ENCODE peak calls at places on chromosomes 4 and X, in ten cellular contexts. One of them, this sample, is unnamed. For H3K27me3, the result is how much of the 10 kb centered on the place peaks cover.

GRCh38 chr4:39621582-39621981 is 17.1 kb downstream of the SMIM14 start:
- DNase-seq in mammary epithelial cell: peak
- DNase-seq in astrocyte: peak
- DNase-seq in NT2/D1: no peak
- DNase-seq in HepG2: peak
- DNase-seq in MM.1S: no peak
- DNase-seq in GM12878: no peak
- DNase-seq in GM23248: peak
- DNase-seq in IMR-90: peak
- DNase-seq in endothelial cell of umbilical vein: peak
- DNase-seq in this sample: peak

GRCh38 chr4:13907255-13907751 is 279.8 kb upstream of the BOD1L1 start:
- DNase-seq in NT2/D1: no peak
- DNase-seq in endothelial cell of umbilical vein: peak
- DNase-seq in astrocyte: peak
- DNase-seq in MM.1S: peak
- DNase-seq in IMR-90: peak
- DNase-seq in HepG2: peak
- DNase-seq in GM12878: no peak
- DNase-seq in mammary epithelial cell: peak
- DNase-seq in GM23248: peak
- DNase-seq in this sample: peak

GRCh38 chr4:11074581-11075241 is 354.0 kb downstream of the HS3ST1 start:
- DNase-seq in IMR-90: no peak
- DNase-seq in mammary epithelial cell: no peak
- DNase-seq in MM.1S: no peak
- DNase-seq in GM12878: no peak
- DNase-seq in HepG2: no peak
- DNase-seq in NT2/D1: no peak
- DNase-seq in GM23248: no peak
- DNase-seq in astrocyte: no peak
- DNase-seq in endothelial cell of umbilical vein: no peak
- DNase-seq in this sample: no peak

GRCh38 chrX:150647331-150647730 is 45.9 kb upstream of the MTMR1 start:
- DNase-seq in GM23248: no peak
- DNase-seq in NT2/D1: no peak
- DNase-seq in GM12878: no peak
- DNase-seq in MM.1S: no peak
- DNase-seq in HepG2: no peak
- DNase-seq in astrocyte: no peak
- DNase-seq in endothelial cell of umbilical vein: peak
- DNase-seq in IMR-90: no peak
- DNase-seq in mammary epithelial cell: no peak
- DNase-seq in this sample: no peak

GRCh38 chr4:13537011-13537831 is 7.1 kb downstream of the NKX3-2 start:
- DNase-seq in endothelial cell of umbilical vein: no peak
- DNase-seq in NT2/D1: no peak
- DNase-seq in GM23248: no peak
- DNase-seq in GM12878: no peak
- DNase-seq in astrocyte: no peak
- DNase-seq in IMR-90: no peak
- DNase-seq in mammary epithelial cell: no peak
- DNase-seq in HepG2: no peak
- DNase-seq in MM.1S: no peak
- DNase-seq in this sample: no peak

GRCh38 chrX:102835504-102836146 is 101.4 kb upstream of the RAB40AL start:
- DNase-seq in GM23248: peak
- DNase-seq in NT2/D1: no peak
- DNase-seq in MM.1S: peak
- DNase-seq in IMR-90: peak
- DNase-seq in GM12878: no peak
- DNase-seq in mammary epithelial cell: peak
- DNase-seq in astrocyte: no peak
- DNase-seq in endothelial cell of umbilical vein: peak
- DNase-seq in HepG2: peak
- DNase-seq in this sample: peak

GRCh38 chr4:60116592-60116991 is 1083.5 kb upstream of the ADGRL3 start:
- DNase-seq in GM12878: no peak
- DNase-seq in IMR-90: no peak
- DNase-seq in endothelial cell of umbilical vein: no peak
- DNase-seq in GM23248: no peak
- DNase-seq in astrocyte: no peak
- DNase-seq in MM.1S: no peak
- DNase-seq in NT2/D1: no peak
- DNase-seq in HepG2: no peak
- DNase-seq in mammary epithelial cell: no peak
- DNase-seq in this sample: no peak

GRCh38 chr4:71147261-71147660 is 153.8 kb downstream of the DCK start:
- DNase-seq in astrocyte: peak
- DNase-seq in GM23248: peak
- DNase-seq in MM.1S: no peak
- DNase-seq in mammary epithelial cell: no peak
- DNase-seq in HepG2: no peak
- DNase-seq in IMR-90: peak
- DNase-seq in GM12878: no peak
- DNase-seq in endothelial cell of umbilical vein: no peak
- DNase-seq in NT2/D1: no peak
- DNase-seq in this sample: no peak

GRCh38 chrX:129925305-129926092 is 19.5 kb downstream of the UTP14A start:
- DNase-seq in GM23248: peak
- DNase-seq in HepG2: peak
- DNase-seq in astrocyte: peak
- DNase-seq in mammary epithelial cell: peak
- DNase-seq in GM12878: no peak
- DNase-seq in IMR-90: peak
- DNase-seq in NT2/D1: peak
- DNase-seq in endothelial cell of umbilical vein: peak
- DNase-seq in MM.1S: peak
- DNase-seq in this sample: peak

GRCh38 chrX:9897761-9898161 is 69.4 kb upstream of the CLDN34 start:
- DNase-seq in astrocyte: peak
- DNase-seq in HepG2: no peak
- DNase-seq in mammary epithelial cell: peak
- DNase-seq in GM23248: peak
- DNase-seq in MM.1S: no peak
- DNase-seq in endothelial cell of umbilical vein: no peak
- DNase-seq in GM12878: no peak
- DNase-seq in NT2/D1: no peak
- DNase-seq in IMR-90: peak
- DNase-seq in this sample: peak

GRCh38 chr4:153255233-153255632 is 51.0 kb downstream of the TRIM2 start:
- DNase-seq in GM23248: no peak
- DNase-seq in endothelial cell of umbilical vein: no peak
- DNase-seq in HepG2: no peak
- DNase-seq in IMR-90: no peak
- DNase-seq in MM.1S: no peak
- DNase-seq in astrocyte: no peak
- DNase-seq in GM12878: no peak
- DNase-seq in NT2/D1: no peak
- DNase-seq in mammary epithelial cell: no peak
- DNase-seq in this sample: no peak

GRCh38 chrX:124035657-124036056 is 74.2 kb downstream of the STAG2 start:
- DNase-seq in MM.1S: no peak
- DNase-seq in IMR-90: no peak
- DNase-seq in astrocyte: no peak
- DNase-seq in endothelial cell of umbilical vein: no peak
- DNase-seq in NT2/D1: no peak
- DNase-seq in GM23248: no peak
- DNase-seq in GM12878: no peak
- DNase-seq in HepG2: no peak
- DNase-seq in mammary epithelial cell: no peak
- DNase-seq in this sample: no peak
- H3K27me3 ChIP-seq in MM.1S: under half
- H3K27me3 ChIP-seq in IMR-90: under half
- H3K27me3 ChIP-seq in astrocyte: under half
- H3K27me3 ChIP-seq in endothelial cell of umbilical vein: under half
- H3K27me3 ChIP-seq in NT2/D1: under half
- H3K27me3 ChIP-seq in GM23248: under half
- H3K27me3 ChIP-seq in GM12878: under half
- H3K27me3 ChIP-seq in HepG2: under half
- H3K27me3 ChIP-seq in mammary epithelial cell: under half
- H3K27me3 ChIP-seq in this sample: under half

DNA sequence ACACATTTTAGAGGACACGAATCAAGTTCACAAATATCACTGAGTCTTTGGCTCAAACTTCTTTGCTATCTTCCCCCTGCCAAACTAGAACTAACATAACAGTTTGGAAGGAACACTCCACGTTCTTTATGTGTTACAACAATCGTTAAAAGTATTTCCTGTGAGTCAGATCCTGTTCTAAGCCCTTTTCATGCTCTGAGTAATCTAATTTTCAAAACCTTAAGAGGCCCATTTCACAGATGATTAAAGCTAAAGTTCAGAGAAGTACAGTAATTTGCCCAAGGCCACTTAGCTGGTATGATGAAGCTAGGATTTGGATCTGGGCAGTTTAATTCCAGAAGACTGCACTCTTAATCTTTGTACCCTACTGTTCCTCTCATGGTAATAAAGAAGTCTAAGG is 854.4 kb upstream of the INTU start:
- DNase-seq in GM12878: no peak
- DNase-seq in endothelial cell of umbilical vein: peak
- DNase-seq in MM.1S: no peak
- DNase-seq in HepG2: no peak
- DNase-seq in NT2/D1: no peak
- DNase-seq in IMR-90: peak
- DNase-seq in GM23248: peak
- DNase-seq in mammary epithelial cell: peak
- DNase-seq in astrocyte: peak
- DNase-seq in this sample: peak
- H3K9ac ChIP-seq in GM12878: no peak
- H3K9ac ChIP-seq in endothelial cell of umbilical vein: no peak
- H3K9ac ChIP-seq in MM.1S: no peak
- H3K9ac ChIP-seq in HepG2: no peak
- H3K9ac ChIP-seq in NT2/D1: no peak
- H3K9ac ChIP-seq in IMR-90: no peak
- H3K9ac ChIP-seq in GM23248: peak
- H3K9ac ChIP-seq in mammary epithelial cell: no peak
- H3K9ac ChIP-seq in astrocyte: peak
- H3K9ac ChIP-seq in this sample: peak

GRCh38 chr4:150205016-150205415 is 126.8 kb downstream of the DCLK2 start:
- DNase-seq in MM.1S: no peak
- DNase-seq in mammary epithelial cell: no peak
- DNase-seq in IMR-90: no peak
- DNase-seq in NT2/D1: no peak
- DNase-seq in GM23248: no peak
- DNase-seq in astrocyte: no peak
- DNase-seq in GM12878: no peak
- DNase-seq in HepG2: no peak
- DNase-seq in endothelial cell of umbilical vein: no peak
- DNase-seq in this sample: no peak
- H3K27me3 ChIP-seq in MM.1S: under half
- H3K27me3 ChIP-seq in mammary epithelial cell: under half
- H3K27me3 ChIP-seq in IMR-90: under half
- H3K27me3 ChIP-seq in NT2/D1: under half
- H3K27me3 ChIP-seq in GM23248: under half
- H3K27me3 ChIP-seq in astrocyte: under half
- H3K27me3 ChIP-seq in GM12878: under half
- H3K27me3 ChIP-seq in HepG2: under half
- H3K27me3 ChIP-seq in endothelial cell of umbilical vein: under half
- H3K27me3 ChIP-seq in this sample: under half

DNA sequence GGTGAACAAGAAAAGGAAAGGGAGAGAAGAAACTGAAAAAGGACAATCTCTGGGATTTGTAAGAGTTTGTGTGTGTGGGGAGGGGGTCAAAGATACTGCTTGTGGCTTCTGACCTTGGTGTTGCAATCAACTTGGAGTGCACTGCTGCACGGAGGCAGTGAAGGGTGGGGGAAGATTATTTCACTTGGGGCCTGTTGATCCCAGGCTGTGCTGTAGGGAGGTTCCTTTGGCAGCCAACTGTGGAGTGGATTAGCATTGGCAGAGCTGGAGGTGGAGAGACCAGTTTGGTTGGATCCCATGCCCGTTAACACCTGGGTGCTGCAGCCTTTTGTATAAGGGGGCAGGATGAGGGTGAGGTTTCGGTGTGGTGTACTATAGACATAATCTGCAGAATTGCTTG is 38.2 kb downstream of the AFF1 start:
- DNase-seq in GM23248: no peak
- DNase-seq in astrocyte: no peak
- DNase-seq in mammary epithelial cell: peak
- DNase-seq in endothelial cell of umbilical vein: no peak
- DNase-seq in HepG2: peak
- DNase-seq in GM12878: no peak
- DNase-seq in MM.1S: no peak
- DNase-seq in IMR-90: no peak
- DNase-seq in NT2/D1: no peak
- DNase-seq in this sample: no peak
- H3K9ac ChIP-seq in GM23248: no peak
- H3K9ac ChIP-seq in astrocyte: no peak
- H3K9ac ChIP-seq in mammary epithelial cell: no peak
- H3K9ac ChIP-seq in endothelial cell of umbilical vein: no peak
- H3K9ac ChIP-seq in HepG2: peak
- H3K9ac ChIP-seq in GM12878: no peak
- H3K9ac ChIP-seq in MM.1S: no peak
- H3K9ac ChIP-seq in IMR-90: no peak
- H3K9ac ChIP-seq in NT2/D1: no peak
- H3K9ac ChIP-seq in this sample: no peak

This sample was measured in adipocyte.